ENCODE peak calls at places on chromosomes 4 and X, in ten cellular contexts. W is T-helper 2 cell; H is astrocyte of the spinal cord; D is glomerular endothelial cell; J is cardiac septum; K is activated CD8-positive, alpha-beta T cell treated with anti-CD3 and anti-CD28 coated beads, Interleukin-2, amount 10 ng/mL, durations not matched to agents 7 days and 5 days; P is endothelial cell; Q is GM13976; V is AG08395; Z is tibial artery. L is an unnamed sample.

GRCh38 chr4:77092832-77093800 is 17.3 kb upstream of the CCNI start:
- DNase-seq in W (no peak), H (peak; percentile 35), D (no peak), J (no peak), K (no peak), P (no peak), Q (no peak), V (peak; percentile 21), Z (no peak), L (no peak)

GRCh38 chr4:139085141-139085540 is 69.6 kb downstream of the NOCT start:
- DNase-seq in W (no peak), H (peak; percentile 29), D (no peak), J (no peak), K (no peak), P (no peak), Q (no peak), V (peak; percentile 4), Z (no peak), L (no peak)

GRCh38 chr4:55468724-55469123 is 73.0 kb downstream of the TMEM165 start:
- DNase-seq in W (no peak), H (peak; percentile 76), D (no peak), J (no peak), K (no peak), P (no peak), Q (no peak), V (peak; percentile 11), Z (no peak), L (no peak)

GRCh38 chr4:2412534-2412884 is 5.9 kb downstream of the ZFYVE28 start:
- DNase-seq in W (peak; percentile 43), H (no peak), D (no peak), J (no peak), K (peak; percentile 89), P (no peak), Q (peak; percentile 61), V (no peak), Z (no peak), L (no peak)

GRCh38 chr4:120765271-120765985 is 157.1 kb downstream of the PRDM5 start:
- DNase-seq in W (no peak), H (no peak), D (no peak), J (no peak), K (no peak), P (no peak), Q (no peak), V (no peak), Z (no peak), L (no peak)

GRCh38 chr4:76515975-76516853 is 81.2 kb downstream of the SHROOM3 start:
- DNase-seq in W (no peak), H (no peak), D (no peak), J (no peak), K (no peak), P (no peak), Q (peak; percentile 57), V (no peak), Z (no peak), L (no peak)

GRCh38 chrX:69718102-69718501 is 102.2 kb downstream of the EDA start:
- DNase-seq in W (no peak), H (no peak), D (no peak), J (no peak), K (no peak), P (no peak), Q (no peak), V (no peak), Z (no peak), L (no peak)

GRCh38 chr4:174928174-174928573 is 10.0 kb downstream of the ADAM29 start:
- DNase-seq in W (no peak), H (no peak), D (no peak), J (no peak), K (no peak), P (no peak), Q (no peak), V (no peak), Z (no peak), L (no peak)

GRCh38 chr4:48133668-48134444 is at the start of gene TXK:
- DNase-seq in W (no peak), H (peak; percentile 53), D (no peak), J (no peak), K (peak; percentile 61), P (no peak), Q (no peak), V (no peak), Z (no peak), L (no peak)

GRCh38 chrX:12790878-12791252 is 347 bp upstream of the PRPS2 start:
- DNase-seq in W (peak; percentile 0), H (no peak), D (no peak), J (no peak), K (no peak), P (no peak), Q (no peak), V (no peak), Z (no peak), L (no peak)

GRCh38 chr4:23171971-23172370 is 479.2 kb downstream of the GBA3 start:
- DNase-seq in W (no peak), H (peak; percentile 4), D (no peak), J (no peak), K (no peak), P (no peak), Q (no peak), V (peak; percentile 55), Z (no peak), L (no peak)

GRCh38 chr4:85318415-85318814 is 156.5 kb upstream of the ARHGAP24 start:
- DNase-seq in W (no peak), H (no peak), D (no peak), J (no peak), K (no peak), P (no peak), Q (no peak), V (no peak), Z (no peak), L (no peak)

GRCh38 chr4:104971458-104971857 is 175.2 kb upstream of the TET2 start:
- DNase-seq in W (no peak), H (no peak), D (no peak), J (no peak), K (no peak), P (no peak), Q (no peak), V (no peak), Z (no peak), L (no peak)

GRCh38 chr4:38430841-38431240 is 233.2 kb upstream of the KLF3 start:
- DNase-seq in W (no peak), H (no peak), D (no peak), J (no peak), K (no peak), P (no peak), Q (no peak), V (no peak), Z (no peak), L (no peak)

GRCh38 chrX:129798888-129799287 is 19.1 kb downstream of the SASH3 start:
- DNase-seq in W (no peak), H (no peak), D (no peak), J (no peak), K (no peak), P (no peak), Q (no peak), V (no peak), Z (no peak), L (no peak)

GRCh38 chr4:184588893-184589292 is 60.4 kb downstream of the CASP3 start:
- DNase-seq in W (no peak), H (peak; percentile 53), D (no peak), J (no peak), K (no peak), P (no peak), Q (no peak), V (no peak), Z (no peak), L (no peak)

GRCh38 chr4:110533940-110534339 is 58.0 kb downstream of the ENPEP start:
- DNase-seq in W (no peak), H (peak; percentile 98), D (peak; percentile 96), J (no peak), K (no peak), P (no peak), Q (no peak), V (peak; percentile 88), Z (no peak), L (peak; percentile 99)

GRCh38 chr4:114864060-114864459 is 249.4 kb downstream of the NDST4 start:
- DNase-seq in W (no peak), H (no peak), D (no peak), J (no peak), K (no peak), P (no peak), Q (no peak), V (no peak), Z (no peak), L (no peak)

GRCh38 chr4:52617467-52618017 is 41.6 kb downstream of the USP46 start:
- DNase-seq in W (no peak), H (peak; percentile 8), D (no peak), J (no peak), K (no peak), P (no peak), Q (peak; percentile 26), V (no peak), Z (no peak), L (no peak)

GRCh38 chr4:140309124-140309870 is 64.1 kb upstream of the SCOC start:
- DNase-seq in W (no peak), H (peak; percentile 33), D (no peak), J (no peak), K (no peak), P (no peak), Q (no peak), V (peak; percentile 50), Z (no peak), L (peak; percentile 32)

GRCh38 chr4:20612313-20612712 is 87.9 kb upstream of the PACRGL start:
- DNase-seq in W (no peak), H (peak; percentile 78), D (no peak), J (no peak), K (no peak), P (no peak), Q (no peak), V (no peak), Z (no peak), L (peak; percentile 49)

GRCh38 chr4:32429151-32429550 is 1709.0 kb downstream of the PCDH7 start:
- DNase-seq in W (no peak), H (no peak), D (no peak), J (no peak), K (no peak), P (no peak), Q (no peak), V (no peak), Z (no peak), L (no peak)

GRCh38 chr4:3529363-3529762 is 2.9 kb downstream of the LRPAP1 start:
- DNase-seq in W (no peak), H (no peak), D (no peak), J (peak; percentile 87), K (no peak), P (no peak), Q (no peak), V (no peak), Z (peak; percentile 61), L (no peak)

GRCh38 chr4:66294626-66295025 is 624.3 kb upstream of the EPHA5 start:
- DNase-seq in W (no peak), H (peak; percentile 14), D (no peak), J (no peak), K (no peak), P (no peak), Q (no peak), V (no peak), Z (no peak), L (peak; percentile 6)

GRCh38 chr4:7649741-7650531 is 215.2 kb upstream of the PSAPL1 start:
- DNase-seq in W (no peak), H (peak; percentile 89), D (peak; percentile 9), J (no peak), K (peak; percentile 81), P (no peak), Q (no peak), V (peak; percentile 89), Z (no peak), L (peak; percentile 77)

GRCh38 chr4:81330018-81330417 is 115.0 kb upstream of the PRKG2 start:
- DNase-seq in W (no peak), H (no peak), D (no peak), J (no peak), K (no peak), P (no peak), Q (no peak), V (no peak), Z (no peak), L (no peak)

GRCh38 chr4:25209702-25210101 is 24.1 kb upstream of the PI4K2B start:
- DNase-seq in W (no peak), H (no peak), D (no peak), J (no peak), K (no peak), P (no peak), Q (no peak), V (no peak), Z (no peak), L (no peak)

GRCh38 chrX:119028733-119029110 is 44.1 kb upstream of the CT47C1 start:
- DNase-seq in W (no peak), H (no peak), D (no peak), J (no peak), K (no peak), P (no peak), Q (no peak), V (no peak), Z (no peak), L (no peak)

L was measured in non-pigmented ciliary epithelial cell.